ENCODE peak calls at places on chromosome 2, in six cellular contexts. One of them, this sample, is unnamed.

GRCh38 chr2:113218283-113219091 is 44.7 kb downstream of the PSD4 start:
- DNase-seq in ovary: no peak
- DNase-seq in body of pancreas: peak
- DNase-seq in pancreas: no peak
- DNase-seq in upper lobe of right lung: peak
- DNase-seq in caudate nucleus: no peak
- DNase-seq in this sample: no peak

GRCh38 chr2:26009567-26009963 is 24.3 kb upstream of the RAB10 start:
- DNase-seq in ovary: no peak
- DNase-seq in pancreas: no peak
- DNase-seq in caudate nucleus: no peak
- DNase-seq in upper lobe of right lung: no peak
- DNase-seq in body of pancreas: no peak
- DNase-seq in this sample: no peak

GRCh38 chr2:53021285-53021684 is 746.3 kb upstream of the CHAC2 start:
- DNase-seq in upper lobe of right lung: no peak
- DNase-seq in body of pancreas: no peak
- DNase-seq in ovary: no peak
- DNase-seq in pancreas: no peak
- DNase-seq in caudate nucleus: no peak
- DNase-seq in this sample: no peak

GRCh38 chr2:228541794-228542193 is 360.3 kb upstream of the SPHKAP start:
- DNase-seq in pancreas: no peak
- DNase-seq in ovary: no peak
- DNase-seq in body of pancreas: no peak
- DNase-seq in upper lobe of right lung: no peak
- DNase-seq in caudate nucleus: no peak
- DNase-seq in this sample: no peak

GRCh38 chr2:201859886-201860285 is 53.5 kb downstream of the CDK15 start:
- DNase-seq in pancreas: no peak
- DNase-seq in caudate nucleus: no peak
- DNase-seq in upper lobe of right lung: no peak
- DNase-seq in body of pancreas: no peak
- DNase-seq in ovary: no peak
- DNase-seq in this sample: no peak

GRCh38 chr2:229348135-229348534 is 77.0 kb upstream of the PID1 start:
- DNase-seq in body of pancreas: no peak
- DNase-seq in ovary: no peak
- DNase-seq in upper lobe of right lung: no peak
- DNase-seq in caudate nucleus: no peak
- DNase-seq in pancreas: no peak
- DNase-seq in this sample: no peak

GRCh38 chr2:120809576-120810440 is 74.1 kb downstream of the GLI2 start:
- DNase-seq in caudate nucleus: no peak
- DNase-seq in upper lobe of right lung: no peak
- DNase-seq in ovary: no peak
- DNase-seq in body of pancreas: no peak
- DNase-seq in pancreas: no peak
- DNase-seq in this sample: no peak

GRCh38 chr2:121297217-121297830 is 12.3 kb upstream of the TFCP2L1 start:
- DNase-seq in ovary: no peak
- DNase-seq in body of pancreas: peak
- DNase-seq in caudate nucleus: no peak
- DNase-seq in pancreas: no peak
- DNase-seq in upper lobe of right lung: no peak
- DNase-seq in this sample: no peak

GRCh38 chr2:54083021-54083420 is 32.4 kb upstream of the ACYP2 start:
- DNase-seq in body of pancreas: peak
- DNase-seq in upper lobe of right lung: no peak
- DNase-seq in caudate nucleus: no peak
- DNase-seq in ovary: no peak
- DNase-seq in pancreas: no peak
- DNase-seq in this sample: no peak

GRCh38 chr2:143551946-143552655 is 422.9 kb downstream of the ARHGAP15 start:
- DNase-seq in caudate nucleus: no peak
- DNase-seq in upper lobe of right lung: no peak
- DNase-seq in ovary: no peak
- DNase-seq in body of pancreas: no peak
- DNase-seq in pancreas: no peak
- DNase-seq in this sample: no peak

GRCh38 chr2:10935953-10936942 is 24.5 kb downstream of the KCNF1 start:
- DNase-seq in upper lobe of right lung: no peak
- DNase-seq in caudate nucleus: no peak
- DNase-seq in ovary: no peak
- DNase-seq in pancreas: no peak
- DNase-seq in body of pancreas: peak
- DNase-seq in this sample: peak

GRCh38 chr2:236665572-236666118 is 96.0 kb downstream of the ACKR3 start:
- DNase-seq in caudate nucleus: no peak
- DNase-seq in pancreas: no peak
- DNase-seq in upper lobe of right lung: no peak
- DNase-seq in ovary: no peak
- DNase-seq in body of pancreas: no peak
- DNase-seq in this sample: no peak

GRCh38 chr2:158205215-158205614 is 103.5 kb downstream of the UPP2 start:
- DNase-seq in body of pancreas: no peak
- DNase-seq in pancreas: no peak
- DNase-seq in upper lobe of right lung: no peak
- DNase-seq in ovary: no peak
- DNase-seq in caudate nucleus: no peak
- DNase-seq in this sample: no peak

GRCh38 chr2:177397501-177398289 is 5.1 kb downstream of the AGPS start:
- DNase-seq in ovary: no peak
- DNase-seq in caudate nucleus: no peak
- DNase-seq in body of pancreas: peak
- DNase-seq in upper lobe of right lung: no peak
- DNase-seq in pancreas: no peak
- DNase-seq in this sample: peak

GRCh38 chr2:107276034-107276433 is 390.1 kb upstream of the ST6GAL2 start:
- DNase-seq in pancreas: no peak
- DNase-seq in upper lobe of right lung: no peak
- DNase-seq in ovary: no peak
- DNase-seq in caudate nucleus: no peak
- DNase-seq in body of pancreas: no peak
- DNase-seq in this sample: no peak

GRCh38 chr2:45834858-45835257 is 183.4 kb downstream of the PRKCE start:
- DNase-seq in ovary: no peak
- DNase-seq in pancreas: no peak
- DNase-seq in upper lobe of right lung: no peak
- DNase-seq in caudate nucleus: no peak
- DNase-seq in body of pancreas: no peak
- DNase-seq in this sample: no peak

GRCh38 chr2:67055387-67056304 is 341.5 kb upstream of the ETAA1 start:
- DNase-seq in ovary: no peak
- DNase-seq in caudate nucleus: no peak
- DNase-seq in upper lobe of right lung: no peak
- DNase-seq in pancreas: no peak
- DNase-seq in body of pancreas: no peak
- DNase-seq in this sample: no peak

GRCh38 chr2:170554278-170554955 is 160.7 kb upstream of the SP5 start:
- DNase-seq in upper lobe of right lung: no peak
- DNase-seq in ovary: no peak
- DNase-seq in caudate nucleus: no peak
- DNase-seq in pancreas: no peak
- DNase-seq in body of pancreas: peak
- DNase-seq in this sample: peak
- H3K27ac ChIP-seq in upper lobe of right lung: no peak
- H3K27ac ChIP-seq in ovary: no peak
- H3K27ac ChIP-seq in caudate nucleus: no peak
- H3K27ac ChIP-seq in pancreas: no peak
- H3K27ac ChIP-seq in body of pancreas: no peak
- H3K27ac ChIP-seq in this sample: no peak

GRCh38 chr2:46922606-46923005 is 7.0 kb upstream of the MCFD2 start:
- DNase-seq in pancreas: no peak
- DNase-seq in ovary: no peak
- DNase-seq in upper lobe of right lung: no peak
- DNase-seq in caudate nucleus: no peak
- DNase-seq in body of pancreas: no peak
- DNase-seq in this sample: no peak

GRCh38 chr2:46924038-46924437 is 8.4 kb upstream of the MCFD2 start:
- DNase-seq in body of pancreas: no peak
- DNase-seq in upper lobe of right lung: no peak
- DNase-seq in ovary: no peak
- DNase-seq in caudate nucleus: no peak
- DNase-seq in pancreas: no peak
- DNase-seq in this sample: no peak

GRCh38 chr2:46924608-46925007 is 9.0 kb upstream of the MCFD2 start:
- DNase-seq in ovary: no peak
- DNase-seq in upper lobe of right lung: no peak
- DNase-seq in body of pancreas: no peak
- DNase-seq in caudate nucleus: no peak
- DNase-seq in pancreas: no peak
- DNase-seq in this sample: no peak

GRCh38 chr2:46922049-46922448 is 6.4 kb upstream of the MCFD2 start:
- DNase-seq in ovary: no peak
- DNase-seq in pancreas: no peak
- DNase-seq in upper lobe of right lung: no peak
- DNase-seq in body of pancreas: no peak
- DNase-seq in caudate nucleus: no peak
- DNase-seq in this sample: no peak

GRCh38 chr2:46923011-46923669 is 7.5 kb upstream of the MCFD2 start:
- DNase-seq in body of pancreas: no peak
- DNase-seq in caudate nucleus: no peak
- DNase-seq in pancreas: no peak
- DNase-seq in ovary: no peak
- DNase-seq in upper lobe of right lung: no peak
- DNase-seq in this sample: no peak
- H3K27ac ChIP-seq in body of pancreas: no peak
- H3K27ac ChIP-seq in caudate nucleus: no peak
- H3K27ac ChIP-seq in pancreas: no peak
- H3K27ac ChIP-seq in ovary: no peak
- H3K27ac ChIP-seq in upper lobe of right lung: no peak
- H3K27ac ChIP-seq in this sample: peak

GRCh38 chr2:160256511-160256910 is 56.4 kb upstream of the ITGB6 start:
- DNase-seq in body of pancreas: no peak
- DNase-seq in ovary: no peak
- DNase-seq in caudate nucleus: no peak
- DNase-seq in pancreas: no peak
- DNase-seq in upper lobe of right lung: no peak
- DNase-seq in this sample: no peak

GRCh38 chr2:160257742-160258577 is 57.9 kb upstream of the ITGB6 start:
- DNase-seq in upper lobe of right lung: no peak
- DNase-seq in pancreas: no peak
- DNase-seq in ovary: no peak
- DNase-seq in caudate nucleus: no peak
- DNase-seq in body of pancreas: no peak
- DNase-seq in this sample: no peak

GRCh38 chr2:160257015-160257741 is 57.1 kb upstream of the ITGB6 start:
- DNase-seq in body of pancreas: peak
- DNase-seq in pancreas: no peak
- DNase-seq in upper lobe of right lung: no peak
- DNase-seq in ovary: no peak
- DNase-seq in caudate nucleus: no peak
- DNase-seq in this sample: peak

GRCh38 chr2:160266078-160266551 is 66.0 kb upstream of the ITGB6 start:
- DNase-seq in pancreas: no peak
- DNase-seq in ovary: no peak
- DNase-seq in body of pancreas: no peak
- DNase-seq in caudate nucleus: no peak
- DNase-seq in upper lobe of right lung: no peak
- DNase-seq in this sample: no peak

DNA sequence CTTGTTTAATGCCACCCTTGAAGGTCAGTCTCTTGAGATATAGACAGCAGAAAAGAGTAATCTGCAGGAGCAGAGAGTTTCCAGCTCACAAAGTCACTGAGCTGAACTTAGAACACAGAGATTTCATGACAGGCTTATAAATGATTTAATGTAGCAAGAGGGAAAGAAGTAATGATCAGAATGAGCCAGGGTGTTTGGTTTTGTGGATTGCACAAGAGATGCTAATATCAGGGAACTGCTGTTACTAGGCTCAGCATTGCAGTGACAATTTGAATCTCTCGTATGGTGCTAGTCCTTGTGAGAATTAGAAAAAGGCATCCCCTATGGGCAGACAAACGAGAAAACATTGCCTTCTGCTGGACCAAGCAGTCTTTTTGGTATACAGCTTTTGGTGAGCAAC is 61.7 kb upstream of the ITGB6 start:
- DNase-seq in pancreas: no peak
- DNase-seq in caudate nucleus: no peak
- DNase-seq in body of pancreas: no peak
- DNase-seq in ovary: no peak
- DNase-seq in upper lobe of right lung: no peak
- DNase-seq in this sample: no peak
- H3K27ac ChIP-seq in pancreas: peak
- H3K27ac ChIP-seq in caudate nucleus: no peak
- H3K27ac ChIP-seq in body of pancreas: peak
- H3K27ac ChIP-seq in ovary: no peak
- H3K27ac ChIP-seq in upper lobe of right lung: no peak
- H3K27ac ChIP-seq in this sample: no peak

GRCh38 chr2:131094655-131095281 is 1.5 kb upstream of the FAM168B start:
- DNase-seq in ovary: no peak
- DNase-seq in caudate nucleus: no peak
- DNase-seq in body of pancreas: no peak
- DNase-seq in pancreas: no peak
- DNase-seq in upper lobe of right lung: no peak
- DNase-seq in this sample: no peak
- H3K27ac ChIP-seq in ovary: no peak
- H3K27ac ChIP-seq in caudate nucleus: no peak
- H3K27ac ChIP-seq in body of pancreas: no peak
- H3K27ac ChIP-seq in pancreas: no peak
- H3K27ac ChIP-seq in upper lobe of right lung: no peak
- H3K27ac ChIP-seq in this sample: peak

DNA sequence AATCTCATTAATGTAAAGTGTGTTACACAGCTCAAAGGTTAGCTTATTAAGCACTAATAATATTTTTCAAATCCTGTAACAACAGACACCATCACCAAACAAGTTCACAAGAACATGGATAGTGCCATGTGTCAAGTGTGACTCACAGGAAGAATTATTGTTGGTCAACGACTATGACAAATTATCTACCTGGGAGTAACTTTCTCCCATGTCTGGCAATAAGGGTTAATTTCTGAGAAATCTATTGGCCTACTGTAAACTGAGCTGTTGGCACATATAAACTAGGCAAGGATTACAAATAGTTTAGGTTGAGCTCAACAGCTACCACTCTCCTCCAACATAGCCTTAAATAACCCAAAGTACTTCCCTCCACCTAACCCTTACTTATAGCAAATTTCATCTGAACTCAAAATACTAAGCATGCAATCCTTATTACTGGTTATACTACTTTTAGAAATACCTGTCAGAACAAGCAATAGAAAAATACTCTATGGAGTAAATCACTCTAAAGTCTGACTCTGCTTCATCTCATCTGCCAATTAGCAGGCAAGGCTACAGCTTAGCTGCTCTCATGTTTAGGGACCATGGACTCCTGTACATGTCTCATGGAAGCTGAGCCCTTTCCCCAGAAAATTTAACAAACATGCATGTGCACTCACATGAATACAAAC is 223.0 kb downstream of the NBAS start:
- DNase-seq in ovary: no peak
- DNase-seq in caudate nucleus: no peak
- DNase-seq in body of pancreas: no peak
- DNase-seq in upper lobe of right lung: no peak
- DNase-seq in pancreas: no peak
- DNase-seq in this sample: peak
- H3K27ac ChIP-seq in ovary: no peak
- H3K27ac ChIP-seq in caudate nucleus: no peak
- H3K27ac ChIP-seq in body of pancreas: no peak
- H3K27ac ChIP-seq in upper lobe of right lung: no peak
- H3K27ac ChIP-seq in pancreas: no peak
- H3K27ac ChIP-seq in this sample: peak